ENCODE peak calls at places on chromosome 2, in ten cellular contexts. One of them, this sample, is unnamed.

GRCh38 chr2:238421695-238422035 is 5.1 kb upstream of the ASB1 start:
- DNase-seq in NCI-H1694 treated with DMSO at 0.1 percent for 48 hours: no peak
- DNase-seq in pulmonary artery endothelial cell: no peak
- DNase-seq in AG08395: no peak
- DNase-seq in A549: no peak
- DNase-seq in activated T-helper 1 cell treated with anti-CD3 and anti-CD28 coated beads, Interleukin-2, amount 50 U/mL, for 16 hours: no peak
- DNase-seq in SJSA1: no peak
- DNase-seq in activated effector memory CD4-positive, alpha-beta T cell treated with Interleukin-2 at 50 U/mL for 16 hours: no peak
- DNase-seq in D341Med: no peak
- DNase-seq in CD8-positive, alpha-beta memory T cell: no peak
- DNase-seq in this sample: no peak

GRCh38 chr2:224887159-224887558 is 155.1 kb downstream of the DOCK10 start:
- DNase-seq in NCI-H1694 treated with DMSO at 0.1 percent for 48 hours: no peak
- DNase-seq in pulmonary artery endothelial cell: no peak
- DNase-seq in AG08395: peak
- DNase-seq in A549: no peak
- DNase-seq in activated T-helper 1 cell treated with anti-CD3 and anti-CD28 coated beads, Interleukin-2, amount 50 U/mL, for 16 hours: no peak
- DNase-seq in SJSA1: no peak
- DNase-seq in activated effector memory CD4-positive, alpha-beta T cell treated with Interleukin-2 at 50 U/mL for 16 hours: no peak
- DNase-seq in D341Med: no peak
- DNase-seq in CD8-positive, alpha-beta memory T cell: no peak
- DNase-seq in this sample: no peak

GRCh38 chr2:142462291-142462690 is 331.5 kb upstream of the LRP1B start:
- DNase-seq in NCI-H1694 treated with DMSO at 0.1 percent for 48 hours: no peak
- DNase-seq in pulmonary artery endothelial cell: no peak
- DNase-seq in AG08395: no peak
- DNase-seq in A549: no peak
- DNase-seq in activated T-helper 1 cell treated with anti-CD3 and anti-CD28 coated beads, Interleukin-2, amount 50 U/mL, for 16 hours: no peak
- DNase-seq in SJSA1: no peak
- DNase-seq in activated effector memory CD4-positive, alpha-beta T cell treated with Interleukin-2 at 50 U/mL for 16 hours: no peak
- DNase-seq in D341Med: no peak
- DNase-seq in CD8-positive, alpha-beta memory T cell: no peak
- DNase-seq in this sample: no peak

GRCh38 chr2:108031471-108031941 is 45.2 kb downstream of the SLC5A7 start:
- DNase-seq in NCI-H1694 treated with DMSO at 0.1 percent for 48 hours: no peak
- DNase-seq in pulmonary artery endothelial cell: no peak
- DNase-seq in AG08395: no peak
- DNase-seq in A549: no peak
- DNase-seq in activated T-helper 1 cell treated with anti-CD3 and anti-CD28 coated beads, Interleukin-2, amount 50 U/mL, for 16 hours: no peak
- DNase-seq in SJSA1: no peak
- DNase-seq in activated effector memory CD4-positive, alpha-beta T cell treated with Interleukin-2 at 50 U/mL for 16 hours: no peak
- DNase-seq in D341Med: no peak
- DNase-seq in CD8-positive, alpha-beta memory T cell: no peak
- DNase-seq in this sample: no peak

GRCh38 chr2:188623995-188624643 is 332.4 kb downstream of the GULP1 start:
- DNase-seq in NCI-H1694 treated with DMSO at 0.1 percent for 48 hours: no peak
- DNase-seq in pulmonary artery endothelial cell: no peak
- DNase-seq in AG08395: peak
- DNase-seq in A549: no peak
- DNase-seq in activated T-helper 1 cell treated with anti-CD3 and anti-CD28 coated beads, Interleukin-2, amount 50 U/mL, for 16 hours: no peak
- DNase-seq in SJSA1: no peak
- DNase-seq in activated effector memory CD4-positive, alpha-beta T cell treated with Interleukin-2 at 50 U/mL for 16 hours: no peak
- DNase-seq in D341Med: no peak
- DNase-seq in CD8-positive, alpha-beta memory T cell: no peak
- DNase-seq in this sample: no peak

GRCh38 chr2:48983556-48983955 is 170.8 kb downstream of the FSHR start:
- DNase-seq in NCI-H1694 treated with DMSO at 0.1 percent for 48 hours: no peak
- DNase-seq in pulmonary artery endothelial cell: no peak
- DNase-seq in AG08395: no peak
- DNase-seq in A549: no peak
- DNase-seq in activated T-helper 1 cell treated with anti-CD3 and anti-CD28 coated beads, Interleukin-2, amount 50 U/mL, for 16 hours: no peak
- DNase-seq in SJSA1: no peak
- DNase-seq in activated effector memory CD4-positive, alpha-beta T cell treated with Interleukin-2 at 50 U/mL for 16 hours: no peak
- DNase-seq in D341Med: no peak
- DNase-seq in CD8-positive, alpha-beta memory T cell: no peak
- DNase-seq in this sample: no peak

GRCh38 chr2:37829202-37829601 is 95.9 kb upstream of the RMDN2 start:
- DNase-seq in NCI-H1694 treated with DMSO at 0.1 percent for 48 hours: no peak
- DNase-seq in pulmonary artery endothelial cell: peak
- DNase-seq in AG08395: peak
- DNase-seq in A549: no peak
- DNase-seq in activated T-helper 1 cell treated with anti-CD3 and anti-CD28 coated beads, Interleukin-2, amount 50 U/mL, for 16 hours: no peak
- DNase-seq in SJSA1: peak
- DNase-seq in activated effector memory CD4-positive, alpha-beta T cell treated with Interleukin-2 at 50 U/mL for 16 hours: no peak
- DNase-seq in D341Med: no peak
- DNase-seq in CD8-positive, alpha-beta memory T cell: no peak
- DNase-seq in this sample: no peak

GRCh38 chr2:184577741-184578140 is 20.6 kb upstream of the ZNF804A start:
- DNase-seq in NCI-H1694 treated with DMSO at 0.1 percent for 48 hours: no peak
- DNase-seq in pulmonary artery endothelial cell: no peak
- DNase-seq in AG08395: no peak
- DNase-seq in A549: no peak
- DNase-seq in activated T-helper 1 cell treated with anti-CD3 and anti-CD28 coated beads, Interleukin-2, amount 50 U/mL, for 16 hours: no peak
- DNase-seq in SJSA1: no peak
- DNase-seq in activated effector memory CD4-positive, alpha-beta T cell treated with Interleukin-2 at 50 U/mL for 16 hours: no peak
- DNase-seq in D341Med: no peak
- DNase-seq in CD8-positive, alpha-beta memory T cell: no peak
- DNase-seq in this sample: no peak

GRCh38 chr2:5067816-5068215 is 624.4 kb upstream of the SOX11 start:
- DNase-seq in NCI-H1694 treated with DMSO at 0.1 percent for 48 hours: no peak
- DNase-seq in pulmonary artery endothelial cell: no peak
- DNase-seq in AG08395: no peak
- DNase-seq in A549: no peak
- DNase-seq in activated T-helper 1 cell treated with anti-CD3 and anti-CD28 coated beads, Interleukin-2, amount 50 U/mL, for 16 hours: no peak
- DNase-seq in SJSA1: no peak
- DNase-seq in activated effector memory CD4-positive, alpha-beta T cell treated with Interleukin-2 at 50 U/mL for 16 hours: no peak
- DNase-seq in D341Med: no peak
- DNase-seq in CD8-positive, alpha-beta memory T cell: no peak
- DNase-seq in this sample: no peak

GRCh38 chr2:176115883-176116813 is at the start of gene HOXD10:
- DNase-seq in NCI-H1694 treated with DMSO at 0.1 percent for 48 hours: no peak
- DNase-seq in pulmonary artery endothelial cell: no peak
- DNase-seq in AG08395: peak
- DNase-seq in A549: peak
- DNase-seq in activated T-helper 1 cell treated with anti-CD3 and anti-CD28 coated beads, Interleukin-2, amount 50 U/mL, for 16 hours: no peak
- DNase-seq in SJSA1: no peak
- DNase-seq in activated effector memory CD4-positive, alpha-beta T cell treated with Interleukin-2 at 50 U/mL for 16 hours: no peak
- DNase-seq in D341Med: no peak
- DNase-seq in CD8-positive, alpha-beta memory T cell: no peak
- DNase-seq in this sample: no peak

GRCh38 chr2:236744316-236745105 is 174.9 kb downstream of the ACKR3 start:
- DNase-seq in NCI-H1694 treated with DMSO at 0.1 percent for 48 hours: no peak
- DNase-seq in pulmonary artery endothelial cell: no peak
- DNase-seq in AG08395: peak
- DNase-seq in A549: no peak
- DNase-seq in activated T-helper 1 cell treated with anti-CD3 and anti-CD28 coated beads, Interleukin-2, amount 50 U/mL, for 16 hours: no peak
- DNase-seq in SJSA1: peak
- DNase-seq in activated effector memory CD4-positive, alpha-beta T cell treated with Interleukin-2 at 50 U/mL for 16 hours: no peak
- DNase-seq in D341Med: no peak
- DNase-seq in CD8-positive, alpha-beta memory T cell: no peak
- DNase-seq in this sample: no peak

GRCh38 chr2:8515390-8515761 is 166.5 kb upstream of the ID2 start:
- DNase-seq in NCI-H1694 treated with DMSO at 0.1 percent for 48 hours: no peak
- DNase-seq in pulmonary artery endothelial cell: no peak
- DNase-seq in AG08395: no peak
- DNase-seq in A549: no peak
- DNase-seq in activated T-helper 1 cell treated with anti-CD3 and anti-CD28 coated beads, Interleukin-2, amount 50 U/mL, for 16 hours: peak
- DNase-seq in SJSA1: no peak
- DNase-seq in activated effector memory CD4-positive, alpha-beta T cell treated with Interleukin-2 at 50 U/mL for 16 hours: peak
- DNase-seq in D341Med: no peak
- DNase-seq in CD8-positive, alpha-beta memory T cell: peak
- DNase-seq in this sample: no peak

GRCh38 chr2:226310081-226310625 is 489.5 kb downstream of the IRS1 start:
- DNase-seq in NCI-H1694 treated with DMSO at 0.1 percent for 48 hours: no peak
- DNase-seq in pulmonary artery endothelial cell: no peak
- DNase-seq in AG08395: no peak
- DNase-seq in A549: no peak
- DNase-seq in activated T-helper 1 cell treated with anti-CD3 and anti-CD28 coated beads, Interleukin-2, amount 50 U/mL, for 16 hours: no peak
- DNase-seq in SJSA1: no peak
- DNase-seq in activated effector memory CD4-positive, alpha-beta T cell treated with Interleukin-2 at 50 U/mL for 16 hours: no peak
- DNase-seq in D341Med: no peak
- DNase-seq in CD8-positive, alpha-beta memory T cell: no peak
- DNase-seq in this sample: no peak

GRCh38 chr2:16508061-16508851 is 157.4 kb downstream of the CYRIA start:
- DNase-seq in NCI-H1694 treated with DMSO at 0.1 percent for 48 hours: peak
- DNase-seq in pulmonary artery endothelial cell: no peak
- DNase-seq in AG08395: peak
- DNase-seq in A549: peak
- DNase-seq in activated T-helper 1 cell treated with anti-CD3 and anti-CD28 coated beads, Interleukin-2, amount 50 U/mL, for 16 hours: no peak
- DNase-seq in SJSA1: peak
- DNase-seq in activated effector memory CD4-positive, alpha-beta T cell treated with Interleukin-2 at 50 U/mL for 16 hours: no peak
- DNase-seq in D341Med: peak
- DNase-seq in CD8-positive, alpha-beta memory T cell: no peak
- DNase-seq in this sample: peak

GRCh38 chr2:72979896-72980295 is 62.6 kb downstream of the EMX1 start:
- DNase-seq in NCI-H1694 treated with DMSO at 0.1 percent for 48 hours: no peak
- DNase-seq in pulmonary artery endothelial cell: no peak
- DNase-seq in AG08395: no peak
- DNase-seq in A549: no peak
- DNase-seq in activated T-helper 1 cell treated with anti-CD3 and anti-CD28 coated beads, Interleukin-2, amount 50 U/mL, for 16 hours: no peak
- DNase-seq in SJSA1: no peak
- DNase-seq in activated effector memory CD4-positive, alpha-beta T cell treated with Interleukin-2 at 50 U/mL for 16 hours: no peak
- DNase-seq in D341Med: no peak
- DNase-seq in CD8-positive, alpha-beta memory T cell: no peak
- DNase-seq in this sample: no peak

GRCh38 chr2:182444806-182445205 is 18.0 kb upstream of the PDE1A start:
- DNase-seq in NCI-H1694 treated with DMSO at 0.1 percent for 48 hours: no peak
- DNase-seq in pulmonary artery endothelial cell: no peak
- DNase-seq in AG08395: no peak
- DNase-seq in A549: no peak
- DNase-seq in activated T-helper 1 cell treated with anti-CD3 and anti-CD28 coated beads, Interleukin-2, amount 50 U/mL, for 16 hours: no peak
- DNase-seq in SJSA1: no peak
- DNase-seq in activated effector memory CD4-positive, alpha-beta T cell treated with Interleukin-2 at 50 U/mL for 16 hours: no peak
- DNase-seq in D341Med: no peak
- DNase-seq in CD8-positive, alpha-beta memory T cell: no peak
- DNase-seq in this sample: no peak

GRCh38 chr2:174985624-174986023 is 19.6 kb downstream of the CHN1 start:
- DNase-seq in NCI-H1694 treated with DMSO at 0.1 percent for 48 hours: peak
- DNase-seq in pulmonary artery endothelial cell: no peak
- DNase-seq in AG08395: peak
- DNase-seq in A549: no peak
- DNase-seq in activated T-helper 1 cell treated with anti-CD3 and anti-CD28 coated beads, Interleukin-2, amount 50 U/mL, for 16 hours: no peak
- DNase-seq in SJSA1: peak
- DNase-seq in activated effector memory CD4-positive, alpha-beta T cell treated with Interleukin-2 at 50 U/mL for 16 hours: no peak
- DNase-seq in D341Med: no peak
- DNase-seq in CD8-positive, alpha-beta memory T cell: no peak
- DNase-seq in this sample: peak

GRCh38 chr2:96148410-96149217 is 3.4 kb upstream of the DUSP2 start:
- DNase-seq in NCI-H1694 treated with DMSO at 0.1 percent for 48 hours: peak
- DNase-seq in pulmonary artery endothelial cell: peak
- DNase-seq in AG08395: peak
- DNase-seq in A549: peak
- DNase-seq in activated T-helper 1 cell treated with anti-CD3 and anti-CD28 coated beads, Interleukin-2, amount 50 U/mL, for 16 hours: peak
- DNase-seq in SJSA1: peak
- DNase-seq in activated effector memory CD4-positive, alpha-beta T cell treated with Interleukin-2 at 50 U/mL for 16 hours: peak
- DNase-seq in D341Med: peak
- DNase-seq in CD8-positive, alpha-beta memory T cell: peak
- DNase-seq in this sample: peak

GRCh38 chr2:134739879-134740301 is 21.1 kb upstream of the TMEM163 start:
- DNase-seq in NCI-H1694 treated with DMSO at 0.1 percent for 48 hours: no peak
- DNase-seq in pulmonary artery endothelial cell: no peak
- DNase-seq in AG08395: no peak
- DNase-seq in A549: no peak
- DNase-seq in activated T-helper 1 cell treated with anti-CD3 and anti-CD28 coated beads, Interleukin-2, amount 50 U/mL, for 16 hours: no peak
- DNase-seq in SJSA1: no peak
- DNase-seq in activated effector memory CD4-positive, alpha-beta T cell treated with Interleukin-2 at 50 U/mL for 16 hours: no peak
- DNase-seq in D341Med: no peak
- DNase-seq in CD8-positive, alpha-beta memory T cell: no peak
- DNase-seq in this sample: no peak

GRCh38 chr2:156083707-156084494 is 248.6 kb downstream of the NR4A2 start:
- DNase-seq in NCI-H1694 treated with DMSO at 0.1 percent for 48 hours: no peak
- DNase-seq in pulmonary artery endothelial cell: no peak
- DNase-seq in AG08395: no peak
- DNase-seq in A549: peak
- DNase-seq in activated T-helper 1 cell treated with anti-CD3 and anti-CD28 coated beads, Interleukin-2, amount 50 U/mL, for 16 hours: no peak
- DNase-seq in SJSA1: no peak
- DNase-seq in activated effector memory CD4-positive, alpha-beta T cell treated with Interleukin-2 at 50 U/mL for 16 hours: no peak
- DNase-seq in D341Med: no peak
- DNase-seq in CD8-positive, alpha-beta memory T cell: no peak
- DNase-seq in this sample: no peak

GRCh38 chr2:75870133-75870532 is 159.4 kb upstream of the GCFC2 start:
- DNase-seq in NCI-H1694 treated with DMSO at 0.1 percent for 48 hours: no peak
- DNase-seq in pulmonary artery endothelial cell: no peak
- DNase-seq in AG08395: no peak
- DNase-seq in A549: no peak
- DNase-seq in activated T-helper 1 cell treated with anti-CD3 and anti-CD28 coated beads, Interleukin-2, amount 50 U/mL, for 16 hours: no peak
- DNase-seq in SJSA1: no peak
- DNase-seq in activated effector memory CD4-positive, alpha-beta T cell treated with Interleukin-2 at 50 U/mL for 16 hours: no peak
- DNase-seq in D341Med: no peak
- DNase-seq in CD8-positive, alpha-beta memory T cell: no peak
- DNase-seq in this sample: no peak

GRCh38 chr2:190017837-190018236 is 44.7 kb downstream of the MSTN start:
- DNase-seq in NCI-H1694 treated with DMSO at 0.1 percent for 48 hours: no peak
- DNase-seq in pulmonary artery endothelial cell: no peak
- DNase-seq in AG08395: no peak
- DNase-seq in A549: no peak
- DNase-seq in activated T-helper 1 cell treated with anti-CD3 and anti-CD28 coated beads, Interleukin-2, amount 50 U/mL, for 16 hours: no peak
- DNase-seq in SJSA1: no peak
- DNase-seq in activated effector memory CD4-positive, alpha-beta T cell treated with Interleukin-2 at 50 U/mL for 16 hours: no peak
- DNase-seq in D341Med: no peak
- DNase-seq in CD8-positive, alpha-beta memory T cell: no peak
- DNase-seq in this sample: no peak

GRCh38 chr2:56680971-56681631 is 497.3 kb downstream of the CCDC85A start:
- DNase-seq in NCI-H1694 treated with DMSO at 0.1 percent for 48 hours: no peak
- DNase-seq in pulmonary artery endothelial cell: peak
- DNase-seq in AG08395: peak
- DNase-seq in A549: peak
- DNase-seq in activated T-helper 1 cell treated with anti-CD3 and anti-CD28 coated beads, Interleukin-2, amount 50 U/mL, for 16 hours: no peak
- DNase-seq in SJSA1: peak
- DNase-seq in activated effector memory CD4-positive, alpha-beta T cell treated with Interleukin-2 at 50 U/mL for 16 hours: no peak
- DNase-seq in D341Med: no peak
- DNase-seq in CD8-positive, alpha-beta memory T cell: no peak
- DNase-seq in this sample: no peak

GRCh38 chr2:97974471-97974870 is 21.3 kb downstream of the TMEM131 start:
- DNase-seq in NCI-H1694 treated with DMSO at 0.1 percent for 48 hours: no peak
- DNase-seq in pulmonary artery endothelial cell: no peak
- DNase-seq in AG08395: no peak
- DNase-seq in A549: no peak
- DNase-seq in activated T-helper 1 cell treated with anti-CD3 and anti-CD28 coated beads, Interleukin-2, amount 50 U/mL, for 16 hours: no peak
- DNase-seq in SJSA1: no peak
- DNase-seq in activated effector memory CD4-positive, alpha-beta T cell treated with Interleukin-2 at 50 U/mL for 16 hours: no peak
- DNase-seq in D341Med: no peak
- DNase-seq in CD8-positive, alpha-beta memory T cell: no peak
- DNase-seq in this sample: no peak

GRCh38 chr2:121171625-121172119 is 113.3 kb downstream of the TFCP2L1 start:
- DNase-seq in NCI-H1694 treated with DMSO at 0.1 percent for 48 hours: no peak
- DNase-seq in pulmonary artery endothelial cell: no peak
- DNase-seq in AG08395: no peak
- DNase-seq in A549: no peak
- DNase-seq in activated T-helper 1 cell treated with anti-CD3 and anti-CD28 coated beads, Interleukin-2, amount 50 U/mL, for 16 hours: no peak
- DNase-seq in SJSA1: no peak
- DNase-seq in activated effector memory CD4-positive, alpha-beta T cell treated with Interleukin-2 at 50 U/mL for 16 hours: no peak
- DNase-seq in D341Med: no peak
- DNase-seq in CD8-positive, alpha-beta memory T cell: no peak
- DNase-seq in this sample: no peak

GRCh38 chr2:48601349-48601748 is 16.3 kb upstream of the GTF2A1L start:
- DNase-seq in NCI-H1694 treated with DMSO at 0.1 percent for 48 hours: no peak
- DNase-seq in pulmonary artery endothelial cell: no peak
- DNase-seq in AG08395: no peak
- DNase-seq in A549: peak
- DNase-seq in activated T-helper 1 cell treated with anti-CD3 and anti-CD28 coated beads, Interleukin-2, amount 50 U/mL, for 16 hours: no peak
- DNase-seq in SJSA1: no peak
- DNase-seq in activated effector memory CD4-positive, alpha-beta T cell treated with Interleukin-2 at 50 U/mL for 16 hours: no peak
- DNase-seq in D341Med: peak
- DNase-seq in CD8-positive, alpha-beta memory T cell: no peak
- DNase-seq in this sample: peak

GRCh38 chr2:136246086-136246669 is 128.2 kb upstream of the CXCR4 start:
- DNase-seq in NCI-H1694 treated with DMSO at 0.1 percent for 48 hours: no peak
- DNase-seq in pulmonary artery endothelial cell: no peak
- DNase-seq in AG08395: no peak
- DNase-seq in A549: peak
- DNase-seq in activated T-helper 1 cell treated with anti-CD3 and anti-CD28 coated beads, Interleukin-2, amount 50 U/mL, for 16 hours: no peak
- DNase-seq in SJSA1: peak
- DNase-seq in activated effector memory CD4-positive, alpha-beta T cell treated with Interleukin-2 at 50 U/mL for 16 hours: no peak
- DNase-seq in D341Med: no peak
- DNase-seq in CD8-positive, alpha-beta memory T cell: no peak
- DNase-seq in this sample: no peak

GRCh38 chr2:130825231-130825971 is 11.3 kb upstream of the ARHGEF4 start:
- DNase-seq in NCI-H1694 treated with DMSO at 0.1 percent for 48 hours: no peak
- DNase-seq in pulmonary artery endothelial cell: no peak
- DNase-seq in AG08395: no peak
- DNase-seq in A549: no peak
- DNase-seq in activated T-helper 1 cell treated with anti-CD3 and anti-CD28 coated beads, Interleukin-2, amount 50 U/mL, for 16 hours: no peak
- DNase-seq in SJSA1: no peak
- DNase-seq in activated effector memory CD4-positive, alpha-beta T cell treated with Interleukin-2 at 50 U/mL for 16 hours: no peak
- DNase-seq in D341Med: no peak
- DNase-seq in CD8-positive, alpha-beta memory T cell: no peak
- DNase-seq in this sample: peak

This sample was measured in cerebellar cortex.